ENCODE peak calls at places on chromosomes 16 and 17, in nine cellular contexts. W is NCI-H1694; X is stimulated activated CD4-positive, alpha-beta T cell treated with anti-CD3 and anti-CD28 coated beads, Interleukin-12 subunit alpha, Interleukin-12 subunit beta, amount 100 ng/mL, for 4 hours; Z is foreskin melanocyte; O is HFFc6; H is stomach; L is activated T-helper 9 cell treated with anti-CD3 and anti-CD28 coated beads, Interleukin-2, amount 50 U/mL, for 16 hours; K is DND-41; B is body of pancreas. C is an unnamed sample.

GRCh38 chr16:56946767-56947603 is 14.8 kb upstream of the CETP start:
- DNase-seq in L (no peak), X (no peak), W (no peak), B (peak; percentile 57), Z (no peak), K (no peak), O (no peak), H (no peak), C (no peak)

GRCh38 chr17:56629450-56630187 is 36.1 kb downstream of the NOG start:
- DNase-seq in K (peak; percentile 8), H (no peak), L (no peak), W (no peak), B (no peak), Z (no peak), X (no peak), O (peak; percentile 67), C (peak; percentile 16)

GRCh38 chr16:30113031-30113710 is at the start of gene GDPD3:
- DNase-seq in K (no peak), H (peak; percentile 76), L (no peak), Z (no peak), W (no peak), X (no peak), B (no peak), O (no peak), C (no peak)

GRCh38 chr17:54992797-54993639 is 24.5 kb downstream of the STXBP4 start:
- DNase-seq in Z (no peak), X (no peak), H (no peak), B (no peak), W (peak; percentile 38), L (no peak), O (peak; percentile 54), K (no peak), C (peak; percentile 75)

GRCh38 chr17:28145348-28145747 is 102.9 kb downstream of the NLK start:
- DNase-seq in Z (peak; percentile 26), X (no peak), K (no peak), L (no peak), W (no peak), H (no peak), O (peak; percentile 44), B (no peak), C (peak; percentile 31)

GRCh38 chr17:59914274-59914854 is 21.4 kb downstream of the RPS6KB1 start:
- DNase-seq in L (no peak), W (peak; percentile 61), B (no peak), Z (peak; percentile 29), K (no peak), O (peak; percentile 54), X (no peak), H (no peak), C (peak; percentile 65)

GRCh38 chr16:1098266-1098991 is 2.4 kb upstream of the C1QTNF8 start:
- DNase-seq in H (no peak), B (no peak), K (no peak), X (no peak), Z (no peak), L (no peak), O (no peak), W (no peak), C (no peak)

GRCh38 chr17:39462644-39463375 is 1.5 kb downstream of the CDK12 start:
- DNase-seq in X (no peak), O (no peak), L (no peak), H (no peak), K (no peak), B (peak; percentile 19), W (no peak), Z (no peak), C (peak; percentile 36)

GRCh38 chr16:27449434-27450188 is 47.6 kb downstream of the IL21R start:
- DNase-seq in H (peak; percentile 43), Z (no peak), X (peak; percentile 56), K (no peak), O (no peak), B (no peak), W (no peak), L (peak; percentile 67), C (peak; percentile 36)

GRCh38 chr16:58551496-58551895 is 36.2 kb downstream of the SETD6 start:
- DNase-seq in O (no peak), K (no peak), H (no peak), W (no peak), B (no peak), L (no peak), X (no peak), Z (no peak), C (no peak)

GRCh38 chr16:53968454-53968853 is 264.5 kb downstream of the FTO start:
- DNase-seq in K (no peak), W (no peak), Z (no peak), X (no peak), B (no peak), O (peak; percentile 1), L (no peak), H (no peak), C (no peak)

GRCh38 chr16:46790599-46791270 is 40.2 kb downstream of the C16orf87 start:
- DNase-seq in H (no peak), B (no peak), Z (no peak), O (no peak), L (no peak), X (no peak), K (no peak), W (no peak), C (no peak)

GRCh38 chr17:39222151-39222550 is 3.6 kb downstream of the STAC2 start:
- DNase-seq in K (no peak), H (no peak), O (no peak), L (no peak), W (no peak), B (no peak), X (no peak), Z (no peak), C (no peak)

GRCh38 chr17:1271020-1271423 is 778 bp downstream of the BHLHA9 start:
- DNase-seq in W (no peak), L (no peak), H (no peak), Z (no peak), X (no peak), O (no peak), K (no peak), B (no peak), C (no peak)

GRCh38 chr17:15462962-15463361 is 4.5 kb downstream of the CDRT4 start:
- DNase-seq in H (no peak), L (no peak), W (no peak), K (no peak), B (no peak), Z (no peak), O (no peak), X (no peak), C (no peak)

GRCh38 chr17:34614698-34615097 is 35.3 kb downstream of the TMEM132E start:
- DNase-seq in L (no peak), H (no peak), W (no peak), X (no peak), K (no peak), B (no peak), O (no peak), Z (no peak), C (no peak)

GRCh38 chr17:40303009-40303657 is 5.8 kb upstream of the RARA start:
- DNase-seq in Z (peak; percentile 48), K (peak; percentile 60), W (peak; percentile 84), O (peak; percentile 68), B (peak; percentile 66), X (no peak), H (peak; percentile 54), L (no peak), C (peak; percentile 86)

GRCh38 chr17:45734598-45734997 is 49.5 kb upstream of the CRHR1 start:
- DNase-seq in W (no peak), L (no peak), H (no peak), Z (no peak), B (no peak), K (no peak), X (no peak), O (no peak), C (no peak)

GRCh38 chr16:84754353-84754856 is 54.6 kb downstream of the USP10 start:
- DNase-seq in L (peak; percentile 12), H (peak; percentile 67), K (peak; percentile 73), O (peak; percentile 86), W (peak; percentile 80), Z (peak; percentile 73), B (peak; percentile 76), X (peak; percentile 23), C (peak; percentile 91)

GRCh38 chr17:6684881-6685767 is 28.0 kb downstream of the SLC13A5 start:
- DNase-seq in K (no peak), B (no peak), L (no peak), O (no peak), Z (no peak), X (no peak), H (no peak), W (no peak), C (no peak)

GRCh38 chr17:9837551-9838471 is 12.1 kb downstream of the GLP2R start:
- DNase-seq in X (no peak), O (peak; percentile 66), H (no peak), Z (no peak), B (peak; percentile 27), W (no peak), K (no peak), L (no peak), C (no peak)

GRCh38 chr17:76371656-76372628 is 12.5 kb upstream of the SPHK1 start:
- DNase-seq in B (no peak), H (no peak), X (no peak), K (no peak), Z (no peak), O (peak; percentile 93), W (no peak), L (no peak), C (peak; percentile 93)

GRCh38 chr17:72143245-72143644 is 22.4 kb downstream of the SOX9 start:
- DNase-seq in K (no peak), X (no peak), B (no peak), L (no peak), O (no peak), Z (no peak), W (no peak), H (no peak), C (no peak)

GRCh38 chr17:82648761-82649474 is 674 bp upstream of the WDR45B start:
- DNase-seq in B (peak; percentile 43), X (no peak), H (peak; percentile 43), Z (no peak), L (no peak), K (no peak), O (no peak), W (no peak), C (no peak)

GRCh38 chr17:40122944-40123810 is 1.4 kb downstream of the MSL1 start:
- DNase-seq in K (peak; percentile 79), B (peak; percentile 56), L (no peak), H (no peak), Z (no peak), O (no peak), W (peak; percentile 53), X (peak; percentile 55), C (peak; percentile 59)

GRCh38 chr17:41498276-41498675 is 7.1 kb downstream of the KRT13 start:
- DNase-seq in H (no peak), K (no peak), O (no peak), L (no peak), W (no peak), X (no peak), Z (no peak), B (no peak), C (peak; percentile 42)

C was measured in dermis blood vessel endothelial cell.